ENCODE peak calls at places on chromosomes 7 and 10, in seven cellular contexts. C is heart right ventricle, H is thoracic aorta, K is left ventricle myocardium inferior, V is HFF-Myc, R is AG09309, M is RWPE1. G is an unnamed sample.

GRCh38 chr7:134201569-134202261 is 74.6 kb downstream of the LRGUK start:
- DNase-seq in C (no peak), H (no peak), K (no peak), V (no peak), R (no peak), M (no peak), G (no peak)

GRCh38 chr7:136050462-136050847 is 73.3 kb upstream of the MTPN start:
- DNase-seq in C (no peak), H (no peak), K (no peak), V (no peak), R (no peak), M (no peak), G (no peak)

GRCh38 chr10:70943806-70944466 is 55.6 kb upstream of the PCBD1 start:
- DNase-seq in C (peak), H (no peak), K (peak), V (no peak), R (no peak), M (no peak), G (no peak)

GRCh38 chr7:43278088-43278644 is 165.7 kb downstream of the HECW1 start:
- DNase-seq in C (no peak), H (no peak), K (no peak), V (no peak), R (no peak), M (peak), G (peak)

GRCh38 chr10:34528320-34528719 is 286.8 kb downstream of the PARD3 start:
- DNase-seq in C (no peak), H (no peak), K (no peak), V (peak), R (peak), M (peak), G (peak)

GRCh38 chr7:27174077-27175004 is at the start of gene HOXA10:
- DNase-seq in C (no peak), H (no peak), K (peak), V (no peak), R (no peak), M (no peak), G (peak)

GRCh38 chr7:727104-727805 is at the start of gene PRKAR1B:
- DNase-seq in C (no peak), H (no peak), K (no peak), V (no peak), R (no peak), M (peak), G (no peak)

GRCh38 chr10:35546824-35547225 is 58.3 kb upstream of the GJD4 start:
- DNase-seq in C (no peak), H (no peak), K (no peak), V (no peak), R (peak), M (peak), G (peak)

GRCh38 chr7:41003031-41003925 is 699.6 kb downstream of the INHBA start:
- DNase-seq in C (peak), H (no peak), K (peak), V (no peak), R (no peak), M (peak), G (peak)

GRCh38 chr7:148173296-148173695 is 417.3 kb upstream of the C7orf33 start:
- DNase-seq in C (no peak), H (no peak), K (no peak), V (no peak), R (no peak), M (no peak), G (no peak)

GRCh38 chr10:125781374-125781773 is 5.8 kb upstream of the MMP21 start:
- DNase-seq in C (no peak), H (no peak), K (no peak), V (no peak), R (no peak), M (no peak), G (no peak)

GRCh38 chr7:131586259-131586658 is 29.8 kb upstream of the PODXL start:
- DNase-seq in C (peak), H (no peak), K (peak), V (no peak), R (no peak), M (no peak), G (no peak)

GRCh38 chr7:50393547-50394252 is 56.5 kb downstream of the FIGNL1 start:
- DNase-seq in C (no peak), H (no peak), K (no peak), V (no peak), R (no peak), M (no peak), G (no peak)

GRCh38 chr7:96727534-96728088 is 18.0 kb upstream of the SEM1 start:
- DNase-seq in C (no peak), H (no peak), K (no peak), V (no peak), R (no peak), M (no peak), G (no peak)

GRCh38 chr10:78626471-78626870 is 442.3 kb upstream of the ZMIZ1 start:
- DNase-seq in C (no peak), H (no peak), K (no peak), V (no peak), R (no peak), M (no peak), G (no peak)

GRCh38 chr7:33725111-33725510 is 180.2 kb upstream of the BMPER start:
- DNase-seq in C (no peak), H (no peak), K (no peak), V (no peak), R (no peak), M (no peak), G (no peak)

GRCh38 chr10:118594392-118595063 is 920 bp downstream of the PRLHR start:
- DNase-seq in C (peak), H (no peak), K (no peak), V (no peak), R (no peak), M (peak), G (no peak)

GRCh38 chr10:114095676-114096331 is 52.1 kb downstream of the ADRB1 start:
- DNase-seq in C (no peak), H (no peak), K (no peak), V (no peak), R (no peak), M (no peak), G (no peak)

GRCh38 chr7:149714081-149714909 is 59.1 kb downstream of the ZNF467 start:
- DNase-seq in C (peak), H (peak), K (peak), V (peak), R (no peak), M (peak), G (peak)

GRCh38 chr10:132806126-132807061 is 20.4 kb upstream of the NKX6-2 start:
- DNase-seq in C (no peak), H (no peak), K (peak), V (no peak), R (no peak), M (no peak), G (no peak)

GRCh38 chr7:130365511-130366441 is 14.5 kb upstream of the CPA1 start:
- DNase-seq in C (no peak), H (no peak), K (no peak), V (peak), R (no peak), M (no peak), G (peak)

GRCh38 chr10:24381235-24382010 is 172.5 kb downstream of the KIAA1217 start:
- DNase-seq in C (no peak), H (no peak), K (no peak), V (no peak), R (no peak), M (no peak), G (no peak)

GRCh38 chr7:157962458-157963306 is 624.9 kb downstream of the PTPRN2 start:
- DNase-seq in C (no peak), H (no peak), K (no peak), V (no peak), R (no peak), M (no peak), G (no peak)

GRCh38 chr7:28002638-28003037 is 178.0 kb downstream of the JAZF1 start:
- DNase-seq in C (no peak), H (no peak), K (no peak), V (no peak), R (no peak), M (no peak), G (no peak)

GRCh38 chr7:119270045-119270464 is 1002.9 kb upstream of the KCND2 start:
- DNase-seq in C (no peak), H (no peak), K (no peak), V (peak), R (no peak), M (peak), G (peak)

GRCh38 chr10:31612082-31612481 is 293.1 kb downstream of the ZEB1 start:
- DNase-seq in C (no peak), H (no peak), K (no peak), V (no peak), R (no peak), M (no peak), G (no peak)

GRCh38 chr7:11650504-11650903 is 181.5 kb downstream of the THSD7A start:
- DNase-seq in C (no peak), H (no peak), K (no peak), V (no peak), R (no peak), M (no peak), G (no peak)

GRCh38 chr7:144854839-144855424 is 19.1 kb upstream of the TPK1 start:
- DNase-seq in C (no peak), H (no peak), K (no peak), V (no peak), R (no peak), M (peak), G (peak)

GRCh38 chr7:70599446-70600190 is 532.3 kb upstream of the GALNT17 start:
- DNase-seq in C (no peak), H (no peak), K (no peak), V (no peak), R (no peak), M (peak), G (no peak)

GRCh38 chr10:63707254-63707910 is 186.2 kb downstream of the REEP3 start:
- DNase-seq in C (no peak), H (no peak), K (no peak), V (peak), R (peak), M (peak), G (peak)

GRCh38 chr7:132966731-132967130 is 115.2 kb downstream of the CHCHD3 start:
- DNase-seq in C (no peak), H (no peak), K (no peak), V (no peak), R (no peak), M (no peak), G (peak)

GRCh38 chr10:28986117-28986792 is 302.6 kb upstream of the LYZL1 start:
- DNase-seq in C (no peak), H (no peak), K (no peak), V (no peak), R (no peak), M (peak), G (no peak)

GRCh38 chr10:72688208-72688651 is 3.7 kb upstream of the MCU start:
- DNase-seq in C (no peak), H (no peak), K (no peak), V (peak), R (no peak), M (peak), G (peak)

GRCh38 chr10:30718877-30719268 is 89.3 kb upstream of the LYZL2 start:
- DNase-seq in C (no peak), H (no peak), K (no peak), V (no peak), R (no peak), M (no peak), G (no peak)

GRCh38 chr10:128066954-128067382 is 59.3 kb downstream of the MKI67 start:
- DNase-seq in C (no peak), H (no peak), K (no peak), V (no peak), R (no peak), M (no peak), G (no peak)

GRCh38 chr7:129952164-129952652 is 552 bp downstream of the UBE2H start:
- DNase-seq in C (peak), H (no peak), K (peak), V (no peak), R (no peak), M (no peak), G (peak)

GRCh38 chr10:43202224-43202656 is 64.0 kb downstream of the CSGALNACT2 start:
- DNase-seq in C (no peak), H (no peak), K (no peak), V (no peak), R (no peak), M (no peak), G (no peak)

GRCh38 chr7:82166666-82167065 is 276.9 kb downstream of the CACNA2D1 start:
- DNase-seq in C (no peak), H (no peak), K (no peak), V (no peak), R (no peak), M (no peak), G (no peak)

GRCh38 chr7:141200191-141201108 is 126.6 kb downstream of the TMEM178B start:
- DNase-seq in C (no peak), H (no peak), K (no peak), V (no peak), R (no peak), M (no peak), G (no peak)
- TF ChIP-seq CTCF in C (no peak), H (no peak), K (no peak), V (no peak), R (no peak), M (no peak), G (no peak)

DNA sequence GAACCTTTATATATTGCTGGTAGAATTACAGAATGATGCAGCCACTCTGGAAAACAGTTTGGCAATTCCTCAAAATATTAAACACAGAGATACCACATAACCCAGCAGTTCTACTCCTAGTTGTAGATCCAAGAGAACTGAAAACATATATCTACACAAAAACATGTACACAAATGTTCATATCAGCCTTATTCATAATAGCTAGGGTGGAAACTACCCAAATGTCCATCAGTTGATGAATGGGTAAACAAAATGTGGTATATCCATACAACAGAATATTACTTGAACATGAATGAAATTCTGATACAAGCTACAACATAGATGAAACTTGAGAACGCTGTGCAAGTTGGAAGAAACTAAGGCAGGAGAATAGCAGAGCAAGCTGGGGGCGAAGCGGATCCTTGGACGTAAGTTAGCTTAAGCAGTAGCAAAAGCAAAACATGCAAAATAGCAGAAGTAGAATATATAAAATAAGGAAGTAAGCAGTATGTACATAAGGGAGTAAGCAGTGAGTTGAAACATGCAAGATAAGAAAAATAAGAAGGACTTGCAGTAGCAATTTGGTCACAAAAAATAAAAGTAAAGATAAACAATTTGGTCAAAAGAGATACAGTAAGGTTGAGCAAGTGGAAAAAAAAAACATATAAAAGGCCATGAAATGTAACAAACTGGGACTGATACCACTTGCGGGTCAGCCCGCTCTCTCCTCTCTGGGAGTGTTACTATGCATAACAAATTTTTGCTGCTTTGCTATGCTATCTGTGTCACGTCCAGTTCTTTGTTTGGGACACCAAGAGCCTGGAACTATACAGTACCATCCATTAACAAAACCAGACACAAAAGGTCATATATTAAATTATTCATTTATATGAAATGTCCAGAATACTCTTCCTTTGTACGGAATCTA is 18.0 kb upstream of the HILPDA start:
- DNase-seq in C (no peak), H (no peak), K (no peak), V (no peak), R (no peak), M (no peak), G (no peak)
- TF ChIP-seq CTCF in C (no peak), H (no peak), K (no peak), V (no peak), R (no peak), M (no peak), G (no peak)

GRCh38 chr10:84551437-84552120 is 223.2 kb downstream of the CCSER2 start:
- DNase-seq in C (no peak), H (no peak), K (no peak), V (no peak), R (no peak), M (no peak), G (no peak)

GRCh38 chr10:84549368-84549767 is 221.0 kb downstream of the CCSER2 start:
- DNase-seq in C (no peak), H (no peak), K (no peak), V (no peak), R (no peak), M (no peak), G (no peak)

GRCh38 chr10:84548869-84549268 is 220.5 kb downstream of the CCSER2 start:
- DNase-seq in C (no peak), H (no peak), K (no peak), V (no peak), R (no peak), M (no peak), G (no peak)

GRCh38 chr10:84552478-84552877 is 224.1 kb downstream of the CCSER2 start:
- DNase-seq in C (no peak), H (no peak), K (no peak), V (no peak), R (no peak), M (no peak), G (no peak)

DNA sequence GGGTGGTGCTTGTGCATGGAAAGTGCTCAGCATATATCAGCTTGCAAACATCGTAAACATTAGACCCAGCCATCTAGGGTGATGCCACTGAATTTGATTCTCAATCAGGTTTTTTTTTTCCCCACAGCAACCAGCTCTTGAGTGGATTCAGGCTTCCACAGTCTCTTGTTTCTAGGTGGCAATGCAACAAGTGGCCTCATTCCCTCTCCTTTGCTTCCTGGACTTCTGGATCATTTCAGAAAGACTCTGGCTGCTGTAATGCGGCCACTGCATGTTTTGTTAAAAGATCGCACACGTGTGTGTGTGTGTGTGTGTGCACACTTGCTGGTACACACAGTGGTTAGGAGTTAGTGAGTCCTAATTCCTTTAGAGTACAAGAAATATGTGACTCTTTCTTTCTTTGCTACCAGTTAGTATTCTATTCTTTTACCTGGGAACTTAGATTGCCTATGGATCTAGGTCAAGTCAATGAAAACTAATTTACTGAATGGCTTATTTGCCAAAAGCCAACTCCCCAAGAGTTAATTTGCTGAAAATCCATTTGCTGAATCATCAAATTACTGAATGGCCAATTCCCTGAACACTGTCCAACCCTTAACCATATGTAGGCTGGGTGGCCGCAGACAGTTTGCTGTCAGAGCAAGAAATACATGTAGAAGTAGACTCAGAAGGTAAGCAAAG is 222.5 kb downstream of the CCSER2 start:
- DNase-seq in C (no peak), H (no peak), K (no peak), V (no peak), R (no peak), M (no peak), G (no peak)
- TF ChIP-seq CTCF in C (no peak), H (no peak), K (no peak), V (no peak), R (no peak), M (no peak), G (no peak)

GRCh38 chr7:2114926-2115738 is 117.6 kb downstream of the MAD1L1 start:
- DNase-seq in C (no peak), H (no peak), K (no peak), V (no peak), R (no peak), M (no peak), G (no peak)

GRCh38 chr7:2115739-2116065 is 117.0 kb downstream of the MAD1L1 start:
- DNase-seq in C (peak), H (no peak), K (peak), V (no peak), R (no peak), M (no peak), G (no peak)

GRCh38 chr7:2112261-2113203 is 120.2 kb downstream of the MAD1L1 start:
- DNase-seq in C (no peak), H (no peak), K (no peak), V (no peak), R (no peak), M (no peak), G (no peak)

GRCh38 chr7:2116086-2116810 is 116.5 kb downstream of the MAD1L1 start:
- DNase-seq in C (peak), H (no peak), K (peak), V (no peak), R (no peak), M (peak), G (no peak)

DNA sequence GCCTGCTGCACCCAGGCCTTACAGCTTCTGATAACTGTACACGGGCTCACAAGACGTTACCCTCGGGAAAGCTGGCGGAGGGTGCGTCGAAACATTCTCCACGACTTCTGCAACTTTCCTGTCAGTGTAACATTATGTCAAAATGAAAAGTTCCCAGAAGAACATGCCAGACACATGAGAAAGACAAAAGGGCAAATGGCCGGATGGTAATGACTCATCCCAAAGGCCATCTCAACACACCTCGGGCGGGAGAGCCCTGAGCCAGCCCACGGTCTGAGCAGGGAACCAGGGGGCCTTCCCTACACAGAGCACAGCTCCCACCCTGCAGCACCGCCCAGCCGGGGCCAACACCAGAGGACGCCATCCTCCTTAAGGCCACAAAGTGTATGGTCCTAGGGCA is 118.7 kb downstream of the MAD1L1 start:
- DNase-seq in C (no peak), H (no peak), K (no peak), V (no peak), R (no peak), M (peak), G (peak)
- TF ChIP-seq CTCF in C (no peak), H (no peak), K (no peak), V (no peak), R (peak), M (no peak), G (peak)

GRCh38 chr10:76697923-76698322 is 939.7 kb downstream of the KCNMA1 start:
- DNase-seq in C (no peak), H (no peak), K (no peak), V (no peak), R (no peak), M (no peak), G (no peak)
- TF ChIP-seq CTCF in C (no peak), H (no peak), K (no peak), V (peak), R (no peak), M (no peak), G (no peak)

GRCh38 chr10:122144199-122144598 is 126.9 kb upstream of the BTBD16 start:
- DNase-seq in C (no peak), H (no peak), K (no peak), V (no peak), R (no peak), M (no peak), G (no peak)
- TF ChIP-seq CTCF in C (no peak), H (no peak), K (no peak), V (no peak), R (no peak), M (no peak), G (no peak)

G was measured in HFFc6.